ENCODE peak calls at places on chromosomes 16 and 17, in four cellular contexts. Y is stimulated activated CD4-positive, alpha-beta T cell treated with anti-CD3 and anti-CD28 coated beads, Interleukin-12 subunit alpha, Interleukin-12 subunit beta, amount 100 ng/mL, for 24 hours; J is hepatic stellate cell; L is NCI-H510A treated with DMSO at 0.1 percent for 48 hours. R is an unnamed sample.

GRCh38 chr16:1071009-1071408 is 1.5 kb upstream of the SSTR5 start:
- DNase-seq in Y (no peak), J (no peak), L (no peak), R (no peak)

GRCh38 chr16:74871608-74872007 is 97.0 kb upstream of the FA2H start:
- DNase-seq in Y (no peak), J (no peak), L (no peak), R (no peak)

GRCh38 chr17:64384253-64385186 is 6.1 kb downstream of the PECAM1 start:
- DNase-seq in Y (no peak), J (no peak), L (no peak), R (no peak)

GRCh38 chr17:60354223-60354622 is 37.7 kb downstream of the USP32 start:
- DNase-seq in Y (no peak), J (peak), L (no peak), R (no peak)

GRCh38 chr16:70407811-70408274 is 31.1 kb downstream of the ST3GAL2 start:
- DNase-seq in Y (no peak), J (no peak), L (no peak), R (no peak)

GRCh38 chr17:47811709-47812108 is 9.9 kb downstream of the OSBPL7 start:
- DNase-seq in Y (no peak), J (no peak), L (no peak), R (no peak)

GRCh38 chr17:83133302-83134121 is 54.1 kb downstream of the METRNL start:
- DNase-seq in Y (no peak), J (no peak), L (peak), R (no peak)

GRCh38 chr17:75864448-75864871 is 9.3 kb upstream of the WBP2 start:
- DNase-seq in Y (no peak), J (peak), L (peak), R (no peak)

GRCh38 chr17:74267579-74267978 is 6.5 kb upstream of the DNAI2 start:
- DNase-seq in Y (no peak), J (no peak), L (no peak), R (no peak)

GRCh38 chr17:64020068-64020766 is at the start of gene ICAM2:
- DNase-seq in Y (peak), J (no peak), L (no peak), R (no peak)

GRCh38 chr17:45237686-45238085 is 16.0 kb downstream of the FMNL1 start:
- DNase-seq in Y (no peak), J (no peak), L (no peak), R (no peak)

GRCh38 chr17:5438716-5439445 is at the start of gene C1QBP:
- DNase-seq in Y (peak), J (peak), L (peak), R (peak)

GRCh38 chr16:47310792-47311211 is 150.1 kb downstream of the ITFG1 start:
- DNase-seq in Y (no peak), J (no peak), L (no peak), R (no peak)

GRCh38 chr17:38925263-38925995 is at the start of gene LASP1NB:
- DNase-seq in Y (no peak), J (peak), L (no peak), R (no peak)

GRCh38 chr16:74749291-74750055 is 25.1 kb downstream of the FA2H start:
- DNase-seq in Y (no peak), J (no peak), L (no peak), R (no peak)

GRCh38 chr16:81366316-81366932 is 51.7 kb downstream of the GAN start:
- DNase-seq in Y (no peak), J (peak), L (peak), R (peak)

GRCh38 chr16:21952793-21953540 is at the start of gene UQCRC2:
- DNase-seq in Y (peak), J (peak), L (peak), R (peak)

GRCh38 chr17:76398523-76399174 is 14.2 kb downstream of the SPHK1 start:
- DNase-seq in Y (no peak), J (no peak), L (no peak), R (no peak)

GRCh38 chr17:19412984-19413383 is 2.0 kb downstream of the RNF112 start:
- DNase-seq in Y (no peak), J (no peak), L (no peak), R (no peak)

GRCh38 chr16:5383737-5384136 is 286.1 kb upstream of the EEF2KMT start:
- DNase-seq in Y (no peak), J (no peak), L (no peak), R (no peak)

GRCh38 chr17:43814714-43815113 is 18.2 kb downstream of the MPP3 start:
- DNase-seq in Y (no peak), J (peak), L (no peak), R (peak)

GRCh38 chr17:76940293-76940692 is 72.1 kb downstream of the MGAT5B start:
- DNase-seq in Y (no peak), J (no peak), L (no peak), R (no peak)

GRCh38 chr17:30920282-30920681 is 1.5 kb upstream of the ADAP2 start:
- DNase-seq in Y (no peak), J (peak), L (no peak), R (no peak)

GRCh38 chr17:76382803-76383644 is 1.4 kb upstream of the SPHK1 start:
- DNase-seq in Y (peak), J (peak), L (peak), R (peak)

GRCh38 chr16:48448799-48449481 is 63.7 kb upstream of the SIAH1 start:
- DNase-seq in Y (no peak), J (no peak), L (no peak), R (no peak)

GRCh38 chr16:9119795-9120194 is 28.4 kb downstream of the HAPSTR1 start:
- DNase-seq in Y (no peak), J (no peak), L (no peak), R (no peak)

GRCh38 chr17:45649796-45650195 is 134.3 kb upstream of the CRHR1 start:
- DNase-seq in Y (no peak), J (no peak), L (no peak), R (no peak)

R was measured in SW 1271.